ENCODE peak calls at places on chromosomes 1 and 21, in nine cellular contexts. One of them, this sample, is unnamed.

GRCh38 chr1:105138445-105138821 is 1388.7 kb downstream of the AMY1C start:
- DNase-seq in IMR-90: no peak
- DNase-seq in GM12864: no peak
- DNase-seq in HL-60: no peak
- DNase-seq in HFF-Myc: no peak
- DNase-seq in adipocyte: no peak
- DNase-seq in Right ventricle myocardium superior: peak; percentile 42
- DNase-seq in activated CD8-positive, alpha-beta T cell treated with anti-CD3 and anti-CD28 coated beads for 36 hours: no peak
- DNase-seq in activated CD4-positive, CD25-positive, alpha-beta regulatory T cell treated with anti-CD3 and anti-CD28 coated beads, Interleukin-2, amount 50 U/mL, for 16 hours: no peak
- DNase-seq in this sample: no peak

GRCh38 chr1:110120960-110121561 is 8.8 kb downstream of the UBL4B start:
- DNase-seq in activated CD4-positive, CD25-positive, alpha-beta regulatory T cell treated with anti-CD3 and anti-CD28 coated beads, Interleukin-2, amount 50 U/mL, for 16 hours: no peak
- DNase-seq in HFF-Myc: no peak
- DNase-seq in activated CD8-positive, alpha-beta T cell treated with anti-CD3 and anti-CD28 coated beads for 36 hours: no peak
- DNase-seq in adipocyte: no peak
- DNase-seq in GM12864: no peak
- DNase-seq in Right ventricle myocardium superior: no peak
- DNase-seq in IMR-90: no peak
- DNase-seq in HL-60: no peak
- DNase-seq in this sample: no peak

GRCh38 chr1:234582186-234582585 is 27.8 kb downstream of the IRF2BP2 start:
- DNase-seq in HFF-Myc: no peak
- DNase-seq in Right ventricle myocardium superior: no peak
- DNase-seq in activated CD4-positive, CD25-positive, alpha-beta regulatory T cell treated with anti-CD3 and anti-CD28 coated beads, Interleukin-2, amount 50 U/mL, for 16 hours: no peak
- DNase-seq in activated CD8-positive, alpha-beta T cell treated with anti-CD3 and anti-CD28 coated beads for 36 hours: no peak
- DNase-seq in HL-60: no peak
- DNase-seq in GM12864: no peak
- DNase-seq in IMR-90: no peak
- DNase-seq in adipocyte: no peak
- DNase-seq in this sample: no peak

GRCh38 chr1:37811027-37811655 is 3.1 kb upstream of the YRDC start:
- DNase-seq in activated CD4-positive, CD25-positive, alpha-beta regulatory T cell treated with anti-CD3 and anti-CD28 coated beads, Interleukin-2, amount 50 U/mL, for 16 hours: peak; percentile 31
- DNase-seq in IMR-90: peak; percentile 76
- DNase-seq in HFF-Myc: peak; percentile 58
- DNase-seq in Right ventricle myocardium superior: peak; percentile 81
- DNase-seq in GM12864: peak; percentile 44
- DNase-seq in adipocyte: peak; percentile 85
- DNase-seq in HL-60: peak; percentile 76
- DNase-seq in activated CD8-positive, alpha-beta T cell treated with anti-CD3 and anti-CD28 coated beads for 36 hours: peak; percentile 74
- DNase-seq in this sample: peak; percentile 58

GRCh38 chr1:221397606-221398005 is 344.3 kb downstream of the DUSP10 start:
- DNase-seq in HL-60: no peak
- DNase-seq in GM12864: no peak
- DNase-seq in HFF-Myc: no peak
- DNase-seq in IMR-90: no peak
- DNase-seq in activated CD4-positive, CD25-positive, alpha-beta regulatory T cell treated with anti-CD3 and anti-CD28 coated beads, Interleukin-2, amount 50 U/mL, for 16 hours: no peak
- DNase-seq in adipocyte: no peak
- DNase-seq in activated CD8-positive, alpha-beta T cell treated with anti-CD3 and anti-CD28 coated beads for 36 hours: peak; percentile 5
- DNase-seq in Right ventricle myocardium superior: no peak
- DNase-seq in this sample: no peak

GRCh38 chr1:26862781-26863676 is at the start of gene SFN:
- DNase-seq in GM12864: no peak
- DNase-seq in Right ventricle myocardium superior: no peak
- DNase-seq in activated CD8-positive, alpha-beta T cell treated with anti-CD3 and anti-CD28 coated beads for 36 hours: peak; percentile 77
- DNase-seq in adipocyte: no peak
- DNase-seq in IMR-90: no peak
- DNase-seq in HL-60: peak; percentile 29
- DNase-seq in activated CD4-positive, CD25-positive, alpha-beta regulatory T cell treated with anti-CD3 and anti-CD28 coated beads, Interleukin-2, amount 50 U/mL, for 16 hours: no peak
- DNase-seq in HFF-Myc: no peak
- DNase-seq in this sample: peak; percentile 75

GRCh38 chr21:21216013-21216412 is 217.8 kb downstream of the NCAM2 start:
- DNase-seq in HFF-Myc: no peak
- DNase-seq in HL-60: no peak
- DNase-seq in IMR-90: no peak
- DNase-seq in activated CD4-positive, CD25-positive, alpha-beta regulatory T cell treated with anti-CD3 and anti-CD28 coated beads, Interleukin-2, amount 50 U/mL, for 16 hours: no peak
- DNase-seq in Right ventricle myocardium superior: no peak
- DNase-seq in GM12864: no peak
- DNase-seq in activated CD8-positive, alpha-beta T cell treated with anti-CD3 and anti-CD28 coated beads for 36 hours: no peak
- DNase-seq in adipocyte: no peak
- DNase-seq in this sample: no peak

GRCh38 chr1:214327519-214327918 is 46.6 kb downstream of the SMYD2 start:
- DNase-seq in IMR-90: no peak
- DNase-seq in adipocyte: no peak
- DNase-seq in activated CD8-positive, alpha-beta T cell treated with anti-CD3 and anti-CD28 coated beads for 36 hours: no peak
- DNase-seq in Right ventricle myocardium superior: no peak
- DNase-seq in GM12864: no peak
- DNase-seq in HL-60: no peak
- DNase-seq in HFF-Myc: no peak
- DNase-seq in activated CD4-positive, CD25-positive, alpha-beta regulatory T cell treated with anti-CD3 and anti-CD28 coated beads, Interleukin-2, amount 50 U/mL, for 16 hours: no peak
- DNase-seq in this sample: no peak

GRCh38 chr1:40363721-40364120 is 9.8 kb upstream of the SMAP2 start:
- DNase-seq in activated CD4-positive, CD25-positive, alpha-beta regulatory T cell treated with anti-CD3 and anti-CD28 coated beads, Interleukin-2, amount 50 U/mL, for 16 hours: no peak
- DNase-seq in HFF-Myc: no peak
- DNase-seq in HL-60: no peak
- DNase-seq in GM12864: no peak
- DNase-seq in IMR-90: no peak
- DNase-seq in Right ventricle myocardium superior: no peak
- DNase-seq in adipocyte: no peak
- DNase-seq in activated CD8-positive, alpha-beta T cell treated with anti-CD3 and anti-CD28 coated beads for 36 hours: peak; percentile 68
- DNase-seq in this sample: no peak

GRCh38 chr1:56965191-56965590 is 624 bp downstream of the C8B start:
- DNase-seq in Right ventricle myocardium superior: no peak
- DNase-seq in adipocyte: no peak
- DNase-seq in HFF-Myc: no peak
- DNase-seq in GM12864: no peak
- DNase-seq in activated CD4-positive, CD25-positive, alpha-beta regulatory T cell treated with anti-CD3 and anti-CD28 coated beads, Interleukin-2, amount 50 U/mL, for 16 hours: no peak
- DNase-seq in IMR-90: no peak
- DNase-seq in activated CD8-positive, alpha-beta T cell treated with anti-CD3 and anti-CD28 coated beads for 36 hours: no peak
- DNase-seq in HL-60: no peak
- DNase-seq in this sample: no peak

GRCh38 chr1:162720996-162721395 is 69.5 kb upstream of the HSD17B7 start:
- DNase-seq in GM12864: no peak
- DNase-seq in adipocyte: no peak
- DNase-seq in Right ventricle myocardium superior: no peak
- DNase-seq in HL-60: no peak
- DNase-seq in IMR-90: peak; percentile 50
- DNase-seq in HFF-Myc: no peak
- DNase-seq in activated CD4-positive, CD25-positive, alpha-beta regulatory T cell treated with anti-CD3 and anti-CD28 coated beads, Interleukin-2, amount 50 U/mL, for 16 hours: no peak
- DNase-seq in activated CD8-positive, alpha-beta T cell treated with anti-CD3 and anti-CD28 coated beads for 36 hours: no peak
- DNase-seq in this sample: no peak

GRCh38 chr1:56435434-56436337 is 143.7 kb downstream of the PLPP3 start:
- DNase-seq in GM12864: no peak
- DNase-seq in activated CD4-positive, CD25-positive, alpha-beta regulatory T cell treated with anti-CD3 and anti-CD28 coated beads, Interleukin-2, amount 50 U/mL, for 16 hours: no peak
- DNase-seq in adipocyte: no peak
- DNase-seq in IMR-90: no peak
- DNase-seq in activated CD8-positive, alpha-beta T cell treated with anti-CD3 and anti-CD28 coated beads for 36 hours: no peak
- DNase-seq in HFF-Myc: no peak
- DNase-seq in Right ventricle myocardium superior: no peak
- DNase-seq in HL-60: no peak
- DNase-seq in this sample: no peak

GRCh38 chr21:17818158-17819113 is 720 bp downstream of the C21orf91 start:
- DNase-seq in activated CD8-positive, alpha-beta T cell treated with anti-CD3 and anti-CD28 coated beads for 36 hours: peak; percentile 62
- DNase-seq in GM12864: no peak
- DNase-seq in Right ventricle myocardium superior: peak; percentile 56
- DNase-seq in activated CD4-positive, CD25-positive, alpha-beta regulatory T cell treated with anti-CD3 and anti-CD28 coated beads, Interleukin-2, amount 50 U/mL, for 16 hours: peak; percentile 17
- DNase-seq in IMR-90: peak; percentile 23
- DNase-seq in adipocyte: peak; percentile 62
- DNase-seq in HL-60: peak; percentile 29
- DNase-seq in HFF-Myc: no peak
- DNase-seq in this sample: no peak

GRCh38 chr1:206809504-206810084 is 37.3 kb upstream of the IL10 start:
- DNase-seq in activated CD4-positive, CD25-positive, alpha-beta regulatory T cell treated with anti-CD3 and anti-CD28 coated beads, Interleukin-2, amount 50 U/mL, for 16 hours: no peak
- DNase-seq in Right ventricle myocardium superior: no peak
- DNase-seq in adipocyte: peak; percentile 53
- DNase-seq in activated CD8-positive, alpha-beta T cell treated with anti-CD3 and anti-CD28 coated beads for 36 hours: peak; percentile 67
- DNase-seq in HFF-Myc: no peak
- DNase-seq in GM12864: no peak
- DNase-seq in HL-60: peak; percentile 56
- DNase-seq in IMR-90: peak; percentile 45
- DNase-seq in this sample: no peak

GRCh38 chr1:99713006-99713405 is 53.4 kb downstream of the FRRS1 start:
- DNase-seq in activated CD8-positive, alpha-beta T cell treated with anti-CD3 and anti-CD28 coated beads for 36 hours: no peak
- DNase-seq in IMR-90: no peak
- DNase-seq in HFF-Myc: no peak
- DNase-seq in adipocyte: no peak
- DNase-seq in activated CD4-positive, CD25-positive, alpha-beta regulatory T cell treated with anti-CD3 and anti-CD28 coated beads, Interleukin-2, amount 50 U/mL, for 16 hours: no peak
- DNase-seq in GM12864: no peak
- DNase-seq in Right ventricle myocardium superior: no peak
- DNase-seq in HL-60: no peak
- DNase-seq in this sample: no peak

GRCh38 chr1:203480525-203481084 is 5.0 kb downstream of the PRELP start:
- DNase-seq in adipocyte: peak; percentile 88
- DNase-seq in activated CD4-positive, CD25-positive, alpha-beta regulatory T cell treated with anti-CD3 and anti-CD28 coated beads, Interleukin-2, amount 50 U/mL, for 16 hours: no peak
- DNase-seq in GM12864: no peak
- DNase-seq in IMR-90: peak; percentile 97
- DNase-seq in HFF-Myc: peak; percentile 43
- DNase-seq in HL-60: no peak
- DNase-seq in activated CD8-positive, alpha-beta T cell treated with anti-CD3 and anti-CD28 coated beads for 36 hours: peak; percentile 59
- DNase-seq in Right ventricle myocardium superior: peak; percentile 72
- DNase-seq in this sample: peak; percentile 59

GRCh38 chr1:203522237-203522636 is 28.3 kb downstream of the OPTC start:
- DNase-seq in HL-60: no peak
- DNase-seq in adipocyte: no peak
- DNase-seq in activated CD4-positive, CD25-positive, alpha-beta regulatory T cell treated with anti-CD3 and anti-CD28 coated beads, Interleukin-2, amount 50 U/mL, for 16 hours: no peak
- DNase-seq in IMR-90: no peak
- DNase-seq in HFF-Myc: no peak
- DNase-seq in activated CD8-positive, alpha-beta T cell treated with anti-CD3 and anti-CD28 coated beads for 36 hours: no peak
- DNase-seq in Right ventricle myocardium superior: no peak
- DNase-seq in GM12864: no peak
- DNase-seq in this sample: no peak

GRCh38 chr1:151157067-151157531 is 650 bp downstream of the TNFAIP8L2 start:
- DNase-seq in activated CD4-positive, CD25-positive, alpha-beta regulatory T cell treated with anti-CD3 and anti-CD28 coated beads, Interleukin-2, amount 50 U/mL, for 16 hours: peak; percentile 23
- DNase-seq in GM12864: no peak
- DNase-seq in activated CD8-positive, alpha-beta T cell treated with anti-CD3 and anti-CD28 coated beads for 36 hours: peak; percentile 85
- DNase-seq in Right ventricle myocardium superior: no peak
- DNase-seq in HFF-Myc: no peak
- DNase-seq in HL-60: peak; percentile 94
- DNase-seq in adipocyte: no peak
- DNase-seq in IMR-90: no peak
- DNase-seq in this sample: no peak

GRCh38 chr21:34243562-34243961 is 120.2 kb upstream of the KCNE2 start:
- DNase-seq in HFF-Myc: peak; percentile 14
- DNase-seq in activated CD4-positive, CD25-positive, alpha-beta regulatory T cell treated with anti-CD3 and anti-CD28 coated beads, Interleukin-2, amount 50 U/mL, for 16 hours: no peak
- DNase-seq in adipocyte: no peak
- DNase-seq in activated CD8-positive, alpha-beta T cell treated with anti-CD3 and anti-CD28 coated beads for 36 hours: peak; percentile 34
- DNase-seq in GM12864: no peak
- DNase-seq in IMR-90: peak; percentile 11
- DNase-seq in Right ventricle myocardium superior: no peak
- DNase-seq in HL-60: peak; percentile 46
- DNase-seq in this sample: no peak

GRCh38 chr1:12143631-12144155 is 23.1 kb upstream of the TNFRSF1B start:
- DNase-seq in GM12864: no peak
- DNase-seq in HL-60: peak; percentile 97
- DNase-seq in adipocyte: peak; percentile 96
- DNase-seq in HFF-Myc: peak; percentile 81
- DNase-seq in activated CD4-positive, CD25-positive, alpha-beta regulatory T cell treated with anti-CD3 and anti-CD28 coated beads, Interleukin-2, amount 50 U/mL, for 16 hours: no peak
- DNase-seq in IMR-90: peak; percentile 98
- DNase-seq in Right ventricle myocardium superior: peak; percentile 85
- DNase-seq in activated CD8-positive, alpha-beta T cell treated with anti-CD3 and anti-CD28 coated beads for 36 hours: no peak
- DNase-seq in this sample: peak; percentile 87

GRCh38 chr21:25639922-25640670 is 1.0 kb downstream of the JAM2 start:
- DNase-seq in activated CD4-positive, CD25-positive, alpha-beta regulatory T cell treated with anti-CD3 and anti-CD28 coated beads, Interleukin-2, amount 50 U/mL, for 16 hours: no peak
- DNase-seq in GM12864: no peak
- DNase-seq in IMR-90: no peak
- DNase-seq in HFF-Myc: no peak
- DNase-seq in adipocyte: peak; percentile 66
- DNase-seq in HL-60: no peak
- DNase-seq in activated CD8-positive, alpha-beta T cell treated with anti-CD3 and anti-CD28 coated beads for 36 hours: peak; percentile 24
- DNase-seq in Right ventricle myocardium superior: peak; percentile 50
- DNase-seq in this sample: no peak

GRCh38 chr1:206001476-206001888 is 1.7 kb downstream of the RAB7B start:
- DNase-seq in activated CD4-positive, CD25-positive, alpha-beta regulatory T cell treated with anti-CD3 and anti-CD28 coated beads, Interleukin-2, amount 50 U/mL, for 16 hours: no peak
- DNase-seq in GM12864: no peak
- DNase-seq in IMR-90: peak; percentile 97
- DNase-seq in HFF-Myc: peak; percentile 84
- DNase-seq in Right ventricle myocardium superior: no peak
- DNase-seq in adipocyte: peak; percentile 96
- DNase-seq in HL-60: peak; percentile 83
- DNase-seq in activated CD8-positive, alpha-beta T cell treated with anti-CD3 and anti-CD28 coated beads for 36 hours: peak; percentile 66
- DNase-seq in this sample: peak; percentile 86

This sample was measured in RCC 7860.